ENCODE peak calls at places on chromosomes 13 and 19, in eight cellular contexts. Q is stimulated activated CD8-positive, alpha-beta memory T cell treated with anti-CD3 and anti-CD28 coated beads, Interleukin-7, amount 100 ng/mL, for 48 hours; Y is lung microvascular endothelial cell; P is NCI-H1694 treated with DMSO at 0.1 percent for 48 hours; U is effector CD4-positive, alpha-beta T cell; O is frontal cortex; B is left kidney; M is cardiac fibroblast. K is an unnamed sample.

GRCh38 chr13:110680852-110681251 is 25.1 kb downstream of the CARS2 start:
- DNase-seq in O (no peak), Q (no peak), U (no peak), B (peak; percentile 57), Y (peak; percentile 62), M (peak; percentile 26), P (peak; percentile 12), K (peak; percentile 60)

GRCh38 chr19:17340302-17340870 is 3.0 kb downstream of the GTPBP3 start:
- DNase-seq in P (no peak), Y (no peak), Q (no peak), O (no peak), M (no peak), B (peak; percentile 71), U (no peak), K (no peak)

GRCh38 chr13:48975926-48976676 is 389 bp downstream of the FNDC3A start:
- DNase-seq in Q (peak; percentile 84), M (peak; percentile 80), Y (peak; percentile 84), O (peak; percentile 82), B (peak; percentile 96), U (peak; percentile 82), P (peak; percentile 67), K (peak; percentile 57)

GRCh38 chr19:17184381-17184841 is 30.7 kb upstream of the USE1 start:
- DNase-seq in P (no peak), Q (peak; percentile 30), M (no peak), O (no peak), U (peak; percentile 17), B (no peak), Y (no peak), K (no peak)

GRCh38 chr19:55676384-55676783 is 1.4 kb downstream of the EPN1 start:
- DNase-seq in O (no peak), Q (no peak), M (peak; percentile 32), U (no peak), Y (peak; percentile 57), P (no peak), B (no peak), K (no peak)

GRCh38 chr19:5899728-5900526 is 3.7 kb downstream of the NDUFA11 start:
- DNase-seq in B (no peak), P (no peak), Y (no peak), O (no peak), U (no peak), M (no peak), Q (no peak), K (no peak)

GRCh38 chr19:55348317-55349034 is 6.0 kb downstream of the COX6B2 start:
- DNase-seq in P (no peak), Y (no peak), O (no peak), B (peak; percentile 93), U (no peak), Q (no peak), M (no peak), K (no peak)

GRCh38 chr19:2659856-2660432 is 42.5 kb downstream of the GNG7 start:
- DNase-seq in P (no peak), Q (no peak), U (no peak), M (no peak), B (no peak), O (no peak), Y (no peak), K (no peak)

GRCh38 chr19:16661480-16662034 is 618 bp downstream of the TMEM38A start:
- DNase-seq in M (peak; percentile 5), P (no peak), U (peak; percentile 3), Y (no peak), O (no peak), Q (no peak), B (peak; percentile 59), K (no peak)